ENCODE peak calls at places on chromosomes 16 and 17, in nine cellular contexts. One of them, this sample, is unnamed. For H3K9me3, the result is how much of the 10 kb centered on the place peaks cover.

GRCh38 chr17:64741924-64742670 is 80.0 kb upstream of the SMURF2 start:
- DNase-seq in colonic mucosa: no peak
- DNase-seq in Karpas-422: no peak
- DNase-seq in psoas muscle: peak
- DNase-seq in heart left ventricle: peak
- DNase-seq in CD4-positive, alpha-beta memory T cell: no peak
- DNase-seq in PC-3: no peak
- DNase-seq in adrenal gland: no peak
- DNase-seq in Peyer's patch: peak
- DNase-seq in this sample: peak

GRCh38 chr16:69554495-69554894 is 11.3 kb upstream of the NFAT5 start:
- DNase-seq in colonic mucosa: no peak
- DNase-seq in Karpas-422: peak
- DNase-seq in psoas muscle: no peak
- DNase-seq in heart left ventricle: no peak
- DNase-seq in CD4-positive, alpha-beta memory T cell: no peak
- DNase-seq in PC-3: no peak
- DNase-seq in adrenal gland: no peak
- DNase-seq in Peyer's patch: no peak
- DNase-seq in this sample: no peak

GRCh38 chr17:76943781-76944213 is 75.6 kb downstream of the MGAT5B start:
- DNase-seq in colonic mucosa: no peak
- DNase-seq in Karpas-422: no peak
- DNase-seq in psoas muscle: no peak
- DNase-seq in heart left ventricle: no peak
- DNase-seq in CD4-positive, alpha-beta memory T cell: no peak
- DNase-seq in PC-3: no peak
- DNase-seq in adrenal gland: no peak
- DNase-seq in Peyer's patch: no peak
- DNase-seq in this sample: no peak

GRCh38 chr16:52545544-52546262 is 1.2 kb downstream of the TOX3 start:
- DNase-seq in colonic mucosa: no peak
- DNase-seq in Karpas-422: no peak
- DNase-seq in psoas muscle: no peak
- DNase-seq in heart left ventricle: no peak
- DNase-seq in CD4-positive, alpha-beta memory T cell: no peak
- DNase-seq in PC-3: no peak
- DNase-seq in adrenal gland: no peak
- DNase-seq in Peyer's patch: peak
- DNase-seq in this sample: no peak

GRCh38 chr17:38943607-38944006 is 18.2 kb downstream of the LASP1NB start:
- DNase-seq in colonic mucosa: no peak
- DNase-seq in Karpas-422: no peak
- DNase-seq in psoas muscle: no peak
- DNase-seq in heart left ventricle: no peak
- DNase-seq in CD4-positive, alpha-beta memory T cell: no peak
- DNase-seq in PC-3: no peak
- DNase-seq in adrenal gland: no peak
- DNase-seq in Peyer's patch: no peak
- DNase-seq in this sample: no peak

GRCh38 chr16:71883193-71883848 is 661 bp downstream of the ZNF821 start:
- DNase-seq in colonic mucosa: peak
- DNase-seq in Karpas-422: peak
- DNase-seq in psoas muscle: peak
- DNase-seq in heart left ventricle: peak
- DNase-seq in CD4-positive, alpha-beta memory T cell: peak
- DNase-seq in PC-3: peak
- DNase-seq in adrenal gland: peak
- DNase-seq in Peyer's patch: peak
- DNase-seq in this sample: peak

GRCh38 chr17:59355695-59356323 is 24.4 kb downstream of the YPEL2 start:
- DNase-seq in colonic mucosa: no peak
- DNase-seq in Karpas-422: no peak
- DNase-seq in psoas muscle: no peak
- DNase-seq in heart left ventricle: no peak
- DNase-seq in CD4-positive, alpha-beta memory T cell: no peak
- DNase-seq in PC-3: no peak
- DNase-seq in adrenal gland: no peak
- DNase-seq in Peyer's patch: no peak
- DNase-seq in this sample: no peak

GRCh38 chr17:10114931-10115535 is 83.4 kb downstream of the GAS7 start:
- DNase-seq in colonic mucosa: peak
- DNase-seq in Karpas-422: peak
- DNase-seq in psoas muscle: peak
- DNase-seq in heart left ventricle: peak
- DNase-seq in CD4-positive, alpha-beta memory T cell: peak
- DNase-seq in PC-3: peak
- DNase-seq in adrenal gland: peak
- DNase-seq in Peyer's patch: peak
- DNase-seq in this sample: peak

GRCh38 chr17:42928714-42929496 is 28.3 kb downstream of the G6PC1 start:
- DNase-seq in colonic mucosa: peak
- DNase-seq in Karpas-422: peak
- DNase-seq in psoas muscle: no peak
- DNase-seq in heart left ventricle: no peak
- DNase-seq in CD4-positive, alpha-beta memory T cell: no peak
- DNase-seq in PC-3: peak
- DNase-seq in adrenal gland: peak
- DNase-seq in Peyer's patch: peak
- DNase-seq in this sample: peak

GRCh38 chr17:71099003-71099710 is 929.8 kb downstream of the KCNJ2 start:
- DNase-seq in colonic mucosa: no peak
- DNase-seq in Karpas-422: no peak
- DNase-seq in psoas muscle: no peak
- DNase-seq in heart left ventricle: no peak
- DNase-seq in CD4-positive, alpha-beta memory T cell: no peak
- DNase-seq in PC-3: no peak
- DNase-seq in adrenal gland: peak
- DNase-seq in Peyer's patch: no peak
- DNase-seq in this sample: no peak

GRCh38 chr17:71098071-71098470 is 928.7 kb downstream of the KCNJ2 start:
- DNase-seq in colonic mucosa: no peak
- DNase-seq in Karpas-422: no peak
- DNase-seq in psoas muscle: no peak
- DNase-seq in heart left ventricle: no peak
- DNase-seq in CD4-positive, alpha-beta memory T cell: no peak
- DNase-seq in PC-3: no peak
- DNase-seq in adrenal gland: no peak
- DNase-seq in Peyer's patch: no peak
- DNase-seq in this sample: no peak
- H3K9me3 ChIP-seq in colonic mucosa: under half
- H3K9me3 ChIP-seq in Karpas-422: under half
- H3K9me3 ChIP-seq in psoas muscle: under half
- H3K9me3 ChIP-seq in heart left ventricle: under half
- H3K9me3 ChIP-seq in CD4-positive, alpha-beta memory T cell: under half
- H3K9me3 ChIP-seq in PC-3: under half
- H3K9me3 ChIP-seq in adrenal gland: under half
- H3K9me3 ChIP-seq in Peyer's patch: under half
- H3K9me3 ChIP-seq in this sample: under half

DNA sequence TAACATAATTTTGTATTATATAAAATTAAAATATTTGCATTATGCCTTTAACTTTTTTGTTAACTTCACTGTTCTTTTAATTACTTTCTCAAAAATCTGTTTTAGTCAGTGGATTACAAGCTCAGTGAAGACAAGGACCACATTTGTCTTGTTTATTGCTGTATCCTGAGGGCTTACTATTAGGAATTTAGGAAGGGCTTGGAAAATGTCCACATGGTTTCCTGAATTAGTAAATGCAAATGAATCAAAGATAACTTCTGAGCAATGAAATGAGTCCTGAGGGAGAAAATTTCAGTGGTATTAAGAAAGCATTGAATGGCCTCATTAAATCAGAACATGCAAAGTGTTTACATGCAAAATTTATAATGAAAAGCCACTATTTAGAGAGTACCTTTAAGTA is 1293.2 kb upstream of the GOT2 start:
- DNase-seq in colonic mucosa: no peak
- DNase-seq in Karpas-422: no peak
- DNase-seq in psoas muscle: no peak
- DNase-seq in heart left ventricle: no peak
- DNase-seq in CD4-positive, alpha-beta memory T cell: no peak
- DNase-seq in PC-3: no peak
- DNase-seq in adrenal gland: no peak
- DNase-seq in Peyer's patch: no peak
- DNase-seq in this sample: no peak
- H3K9me3 ChIP-seq in colonic mucosa: under half
- H3K9me3 ChIP-seq in Karpas-422: under half
- H3K9me3 ChIP-seq in psoas muscle: under half
- H3K9me3 ChIP-seq in heart left ventricle: under half
- H3K9me3 ChIP-seq in CD4-positive, alpha-beta memory T cell: under half
- H3K9me3 ChIP-seq in PC-3: under half
- H3K9me3 ChIP-seq in adrenal gland: under half
- H3K9me3 ChIP-seq in Peyer's patch: under half
- H3K9me3 ChIP-seq in this sample: under half

DNA sequence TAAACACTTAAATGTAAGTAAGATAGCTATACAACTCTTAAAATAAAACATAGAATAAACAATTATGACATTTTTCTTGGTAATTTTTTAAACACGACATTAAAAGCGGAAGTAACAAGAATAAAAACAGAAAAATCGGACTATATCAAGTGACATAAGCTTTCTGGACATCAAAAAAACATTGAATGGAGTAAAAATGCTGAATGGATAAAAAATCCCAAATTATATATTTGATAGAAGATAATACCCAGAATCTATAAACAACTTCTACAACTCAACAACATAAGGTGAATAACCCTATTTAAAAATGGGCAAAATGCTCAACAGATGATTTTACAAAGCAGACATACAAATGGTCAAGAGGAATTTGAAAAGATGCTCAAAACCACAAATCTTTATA is 1866.5 kb downstream of the TP53TG3F start:
- DNase-seq in colonic mucosa: no peak
- DNase-seq in Karpas-422: no peak
- DNase-seq in psoas muscle: no peak
- DNase-seq in heart left ventricle: no peak
- DNase-seq in CD4-positive, alpha-beta memory T cell: no peak
- DNase-seq in PC-3: no peak
- DNase-seq in adrenal gland: no peak
- DNase-seq in Peyer's patch: no peak
- DNase-seq in this sample: no peak
- H3K9me3 ChIP-seq in colonic mucosa: under half
- H3K9me3 ChIP-seq in Karpas-422: under half
- H3K9me3 ChIP-seq in psoas muscle: under half
- H3K9me3 ChIP-seq in heart left ventricle: under half
- H3K9me3 ChIP-seq in CD4-positive, alpha-beta memory T cell: under half
- H3K9me3 ChIP-seq in PC-3: under half
- H3K9me3 ChIP-seq in adrenal gland: under half
- H3K9me3 ChIP-seq in Peyer's patch: under half
- H3K9me3 ChIP-seq in this sample: under half

GRCh38 chr16:3295783-3296182 is 9.4 kb downstream of the TIGD7 start:
- DNase-seq in colonic mucosa: no peak
- DNase-seq in Karpas-422: no peak
- DNase-seq in psoas muscle: no peak
- DNase-seq in heart left ventricle: no peak
- DNase-seq in CD4-positive, alpha-beta memory T cell: no peak
- DNase-seq in PC-3: no peak
- DNase-seq in adrenal gland: no peak
- DNase-seq in Peyer's patch: no peak
- DNase-seq in this sample: no peak

GRCh38 chr16:3292604-3293003 is 9.3 kb downstream of the ZNF263 start:
- DNase-seq in colonic mucosa: no peak
- DNase-seq in Karpas-422: no peak
- DNase-seq in psoas muscle: no peak
- DNase-seq in heart left ventricle: no peak
- DNase-seq in CD4-positive, alpha-beta memory T cell: no peak
- DNase-seq in PC-3: peak
- DNase-seq in adrenal gland: no peak
- DNase-seq in Peyer's patch: no peak
- DNase-seq in this sample: peak

GRCh38 chr16:3295209-3295608 is 10.0 kb downstream of the TIGD7 start:
- DNase-seq in colonic mucosa: no peak
- DNase-seq in Karpas-422: no peak
- DNase-seq in psoas muscle: no peak
- DNase-seq in heart left ventricle: no peak
- DNase-seq in CD4-positive, alpha-beta memory T cell: no peak
- DNase-seq in PC-3: no peak
- DNase-seq in adrenal gland: no peak
- DNase-seq in Peyer's patch: no peak
- DNase-seq in this sample: no peak

GRCh38 chr16:3285131-3285530 is 1.8 kb downstream of the ZNF263 start:
- DNase-seq in colonic mucosa: no peak
- DNase-seq in Karpas-422: no peak
- DNase-seq in psoas muscle: no peak
- DNase-seq in heart left ventricle: no peak
- DNase-seq in CD4-positive, alpha-beta memory T cell: no peak
- DNase-seq in PC-3: no peak
- DNase-seq in adrenal gland: no peak
- DNase-seq in Peyer's patch: no peak
- DNase-seq in this sample: no peak

GRCh38 chr16:3289998-3290673 is 6.8 kb downstream of the ZNF263 start:
- DNase-seq in colonic mucosa: no peak
- DNase-seq in Karpas-422: no peak
- DNase-seq in psoas muscle: no peak
- DNase-seq in heart left ventricle: no peak
- DNase-seq in CD4-positive, alpha-beta memory T cell: no peak
- DNase-seq in PC-3: no peak
- DNase-seq in adrenal gland: no peak
- DNase-seq in Peyer's patch: no peak
- DNase-seq in this sample: no peak
- H3K9me3 ChIP-seq in colonic mucosa: under half
- H3K9me3 ChIP-seq in Karpas-422: half or more
- H3K9me3 ChIP-seq in psoas muscle: half or more
- H3K9me3 ChIP-seq in heart left ventricle: half or more
- H3K9me3 ChIP-seq in CD4-positive, alpha-beta memory T cell: under half
- H3K9me3 ChIP-seq in PC-3: under half
- H3K9me3 ChIP-seq in adrenal gland: under half
- H3K9me3 ChIP-seq in Peyer's patch: under half
- H3K9me3 ChIP-seq in this sample: half or more

GRCh38 chr16:68553186-68553585 is 14.1 kb downstream of the ZFP90 start:
- DNase-seq in colonic mucosa: no peak
- DNase-seq in Karpas-422: no peak
- DNase-seq in psoas muscle: no peak
- DNase-seq in heart left ventricle: no peak
- DNase-seq in CD4-positive, alpha-beta memory T cell: no peak
- DNase-seq in PC-3: no peak
- DNase-seq in adrenal gland: no peak
- DNase-seq in Peyer's patch: no peak
- DNase-seq in this sample: no peak
- H3K9me3 ChIP-seq in colonic mucosa: under half
- H3K9me3 ChIP-seq in Karpas-422: under half
- H3K9me3 ChIP-seq in psoas muscle: half or more
- H3K9me3 ChIP-seq in heart left ventricle: half or more
- H3K9me3 ChIP-seq in CD4-positive, alpha-beta memory T cell: under half
- H3K9me3 ChIP-seq in PC-3: under half
- H3K9me3 ChIP-seq in adrenal gland: under half
- H3K9me3 ChIP-seq in Peyer's patch: under half
- H3K9me3 ChIP-seq in this sample: half or more

This sample was measured in adipocyte.